ENCODE peak calls at places on chromosome 10, in nine cellular contexts. One of them, this sample, is unnamed.

GRCh38 chr10:16968722-16969055 is 151.5 kb upstream of the RSU1 start:
- DNase-seq in GM13977: no peak
- DNase-seq in hypothalamus: no peak
- DNase-seq in EL: no peak
- DNase-seq in H9: no peak
- DNase-seq in NCI-H1105: no peak
- DNase-seq in HT1080: no peak
- DNase-seq in stimulated activated CD4-positive, alpha-beta T cell treated with anti-CD3 and anti-CD28 coated beads, Interleukin-4, amount 100 ng/mL, for 4 hours: no peak
- DNase-seq in NCI-H2081 treated with DMSO at 0.1 percent for 48 hours: no peak
- DNase-seq in this sample: no peak

GRCh38 chr10:72784551-72785421 is 92.8 kb downstream of the MCU start:
- DNase-seq in hypothalamus: peak
- DNase-seq in EL: peak
- DNase-seq in GM13977: no peak
- DNase-seq in HT1080: peak
- DNase-seq in stimulated activated CD4-positive, alpha-beta T cell treated with anti-CD3 and anti-CD28 coated beads, Interleukin-4, amount 100 ng/mL, for 4 hours: no peak
- DNase-seq in NCI-H2081 treated with DMSO at 0.1 percent for 48 hours: no peak
- DNase-seq in H9: no peak
- DNase-seq in NCI-H1105: no peak
- DNase-seq in this sample: no peak

GRCh38 chr10:50593523-50593922 is 30.2 kb downstream of the SGMS1 start:
- DNase-seq in NCI-H2081 treated with DMSO at 0.1 percent for 48 hours: no peak
- DNase-seq in H9: no peak
- DNase-seq in EL: peak
- DNase-seq in NCI-H1105: no peak
- DNase-seq in HT1080: no peak
- DNase-seq in hypothalamus: no peak
- DNase-seq in stimulated activated CD4-positive, alpha-beta T cell treated with anti-CD3 and anti-CD28 coated beads, Interleukin-4, amount 100 ng/mL, for 4 hours: no peak
- DNase-seq in GM13977: no peak
- DNase-seq in this sample: no peak

GRCh38 chr10:3654496-3654895 is 130.5 kb downstream of the KLF6 start:
- DNase-seq in HT1080: peak
- DNase-seq in GM13977: no peak
- DNase-seq in hypothalamus: no peak
- DNase-seq in NCI-H2081 treated with DMSO at 0.1 percent for 48 hours: no peak
- DNase-seq in EL: peak
- DNase-seq in H9: no peak
- DNase-seq in NCI-H1105: no peak
- DNase-seq in stimulated activated CD4-positive, alpha-beta T cell treated with anti-CD3 and anti-CD28 coated beads, Interleukin-4, amount 100 ng/mL, for 4 hours: no peak
- DNase-seq in this sample: no peak

GRCh38 chr10:36465604-36466379 is 659.6 kb upstream of the ANKRD30A start:
- DNase-seq in GM13977: no peak
- DNase-seq in HT1080: no peak
- DNase-seq in NCI-H1105: no peak
- DNase-seq in EL: no peak
- DNase-seq in H9: no peak
- DNase-seq in hypothalamus: no peak
- DNase-seq in stimulated activated CD4-positive, alpha-beta T cell treated with anti-CD3 and anti-CD28 coated beads, Interleukin-4, amount 100 ng/mL, for 4 hours: no peak
- DNase-seq in NCI-H2081 treated with DMSO at 0.1 percent for 48 hours: no peak
- DNase-seq in this sample: no peak

GRCh38 chr10:21452203-21452602 is 73.3 kb downstream of the SKIDA1 start:
- DNase-seq in stimulated activated CD4-positive, alpha-beta T cell treated with anti-CD3 and anti-CD28 coated beads, Interleukin-4, amount 100 ng/mL, for 4 hours: no peak
- DNase-seq in EL: no peak
- DNase-seq in H9: no peak
- DNase-seq in NCI-H2081 treated with DMSO at 0.1 percent for 48 hours: no peak
- DNase-seq in NCI-H1105: no peak
- DNase-seq in GM13977: no peak
- DNase-seq in hypothalamus: no peak
- DNase-seq in HT1080: no peak
- DNase-seq in this sample: no peak

GRCh38 chr10:92778091-92778490 is 70.2 kb upstream of the EXOC6 start:
- DNase-seq in stimulated activated CD4-positive, alpha-beta T cell treated with anti-CD3 and anti-CD28 coated beads, Interleukin-4, amount 100 ng/mL, for 4 hours: no peak
- DNase-seq in NCI-H2081 treated with DMSO at 0.1 percent for 48 hours: no peak
- DNase-seq in HT1080: no peak
- DNase-seq in hypothalamus: no peak
- DNase-seq in H9: no peak
- DNase-seq in NCI-H1105: no peak
- DNase-seq in GM13977: no peak
- DNase-seq in EL: no peak
- DNase-seq in this sample: no peak

GRCh38 chr10:18610517-18610916 is 40.9 kb downstream of the NSUN6 start:
- DNase-seq in hypothalamus: no peak
- DNase-seq in stimulated activated CD4-positive, alpha-beta T cell treated with anti-CD3 and anti-CD28 coated beads, Interleukin-4, amount 100 ng/mL, for 4 hours: no peak
- DNase-seq in EL: peak
- DNase-seq in NCI-H1105: no peak
- DNase-seq in GM13977: no peak
- DNase-seq in NCI-H2081 treated with DMSO at 0.1 percent for 48 hours: no peak
- DNase-seq in HT1080: peak
- DNase-seq in H9: no peak
- DNase-seq in this sample: no peak

GRCh38 chr10:84291389-84291788 is 37.0 kb upstream of the CCSER2 start:
- DNase-seq in H9: peak
- DNase-seq in stimulated activated CD4-positive, alpha-beta T cell treated with anti-CD3 and anti-CD28 coated beads, Interleukin-4, amount 100 ng/mL, for 4 hours: no peak
- DNase-seq in NCI-H2081 treated with DMSO at 0.1 percent for 48 hours: no peak
- DNase-seq in GM13977: no peak
- DNase-seq in HT1080: peak
- DNase-seq in EL: peak
- DNase-seq in hypothalamus: no peak
- DNase-seq in NCI-H1105: no peak
- DNase-seq in this sample: no peak

This sample was measured in GM19239.